ENCODE peak calls at places on chromosomes 7 and 10, in ten cellular contexts. K is body of pancreas; L is nephron progenitor cell; T is neural progenitor cell; J is CD8-positive, alpha-beta T cell; X is brain microvascular endothelial cell; E is WTC11; D is cardiac muscle cell; A is thoracic aorta; C is astrocyte of the spinal cord. R is an unnamed sample.

GRCh38 chr7:81845628-81846259 is 75.9 kb upstream of the HGF start:
- DNase-seq in D (peak; percentile 75), T (no peak), C (no peak), A (no peak), E (no peak), K (no peak), L (peak; percentile 7), J (no peak), X (no peak), R (no peak)

GRCh38 chr7:153430931-153431330 is 621.3 kb upstream of the DPP6 start:
- DNase-seq in E (no peak), K (no peak), L (no peak), T (no peak), J (no peak), D (no peak), A (no peak), C (no peak), X (no peak), R (no peak)

GRCh38 chr7:155566011-155566836 is 19.9 kb upstream of the CNPY1 start:
- DNase-seq in C (no peak), T (no peak), J (no peak), E (no peak), K (no peak), D (no peak), A (no peak), L (no peak), X (no peak), R (no peak)

GRCh38 chr10:13505040-13505680 is 23.7 kb downstream of the BEND7 start:
- DNase-seq in A (no peak), J (no peak), X (no peak), E (no peak), K (no peak), L (no peak), C (no peak), T (no peak), D (peak; percentile 6), R (no peak)

GRCh38 chr10:131907679-131908078 is 6.9 kb downstream of the PPP2R2D start:
- DNase-seq in J (no peak), K (no peak), C (no peak), E (no peak), A (no peak), D (no peak), T (no peak), X (no peak), L (no peak), R (no peak)

GRCh38 chr10:123100030-123100762 is 35.6 kb upstream of the HMX3 start:
- DNase-seq in A (no peak), J (no peak), C (no peak), K (no peak), X (no peak), E (no peak), T (no peak), D (no peak), L (no peak), R (no peak)

GRCh38 chr7:155829796-155830470 is 17.7 kb upstream of the SHH start:
- DNase-seq in D (no peak), A (no peak), C (no peak), X (no peak), L (no peak), T (no peak), K (no peak), E (no peak), J (no peak), R (peak; percentile 60)

GRCh38 chr10:57351076-57351475 is 916.6 kb downstream of the IPMK start:
- DNase-seq in X (no peak), K (no peak), D (no peak), C (no peak), A (no peak), E (no peak), T (no peak), J (no peak), L (no peak), R (no peak)

GRCh38 chr10:79347894-79348639 is 798 bp downstream of the PPIF start:
- DNase-seq in C (peak; percentile 68), D (peak; percentile 85), K (peak; percentile 79), T (peak; percentile 29), E (peak; percentile 46), J (peak; percentile 65), L (peak; percentile 39), A (no peak), X (peak; percentile 51), R (peak; percentile 86)

GRCh38 chr7:11830004-11830403 is 2.0 kb downstream of the THSD7A start:
- DNase-seq in A (no peak), J (no peak), T (no peak), L (no peak), X (no peak), C (no peak), D (no peak), E (no peak), K (no peak), R (no peak)

GRCh38 chr10:59648711-59649201 is 60.9 kb downstream of the SLC16A9 start:
- DNase-seq in T (peak; percentile 52), X (peak; percentile 37), E (no peak), L (no peak), J (no peak), D (peak; percentile 52), A (no peak), C (peak; percentile 14), K (no peak), R (no peak)

GRCh38 chr10:133258066-133258817 is 18.4 kb downstream of the ADAM8 start:
- DNase-seq in D (no peak), K (peak; percentile 78), J (peak; percentile 47), X (no peak), E (no peak), A (no peak), L (no peak), C (no peak), T (no peak), R (peak; percentile 77)

GRCh38 chr7:23458044-23458443 is 12.2 kb downstream of the IGF2BP3 start:
- DNase-seq in X (no peak), A (no peak), D (peak; percentile 23), J (no peak), E (no peak), C (no peak), T (no peak), L (no peak), K (no peak), R (no peak)

GRCh38 chr10:12097791-12098190 is 29.0 kb downstream of the DHTKD1 start:
- DNase-seq in A (no peak), J (no peak), L (no peak), C (no peak), T (no peak), E (no peak), D (no peak), K (no peak), X (peak; percentile 38), R (no peak)

GRCh38 chr7:43954524-43955228 is 28.4 kb downstream of the UBE2D4 start:
- DNase-seq in E (peak; percentile 45), X (peak; percentile 74), K (peak; percentile 38), A (no peak), C (peak; percentile 55), T (peak; percentile 64), J (no peak), L (peak; percentile 10), D (peak; percentile 61), R (no peak)
- TF ChIP-seq CTCF in E (no peak), X (peak; percentile 78), K (peak; percentile 37), A (peak; percentile 15), C (peak; percentile 62), T (peak; percentile 61), J (peak; percentile 16), L (peak; percentile 37), D (peak; percentile 54), R (no peak)

DNA sequence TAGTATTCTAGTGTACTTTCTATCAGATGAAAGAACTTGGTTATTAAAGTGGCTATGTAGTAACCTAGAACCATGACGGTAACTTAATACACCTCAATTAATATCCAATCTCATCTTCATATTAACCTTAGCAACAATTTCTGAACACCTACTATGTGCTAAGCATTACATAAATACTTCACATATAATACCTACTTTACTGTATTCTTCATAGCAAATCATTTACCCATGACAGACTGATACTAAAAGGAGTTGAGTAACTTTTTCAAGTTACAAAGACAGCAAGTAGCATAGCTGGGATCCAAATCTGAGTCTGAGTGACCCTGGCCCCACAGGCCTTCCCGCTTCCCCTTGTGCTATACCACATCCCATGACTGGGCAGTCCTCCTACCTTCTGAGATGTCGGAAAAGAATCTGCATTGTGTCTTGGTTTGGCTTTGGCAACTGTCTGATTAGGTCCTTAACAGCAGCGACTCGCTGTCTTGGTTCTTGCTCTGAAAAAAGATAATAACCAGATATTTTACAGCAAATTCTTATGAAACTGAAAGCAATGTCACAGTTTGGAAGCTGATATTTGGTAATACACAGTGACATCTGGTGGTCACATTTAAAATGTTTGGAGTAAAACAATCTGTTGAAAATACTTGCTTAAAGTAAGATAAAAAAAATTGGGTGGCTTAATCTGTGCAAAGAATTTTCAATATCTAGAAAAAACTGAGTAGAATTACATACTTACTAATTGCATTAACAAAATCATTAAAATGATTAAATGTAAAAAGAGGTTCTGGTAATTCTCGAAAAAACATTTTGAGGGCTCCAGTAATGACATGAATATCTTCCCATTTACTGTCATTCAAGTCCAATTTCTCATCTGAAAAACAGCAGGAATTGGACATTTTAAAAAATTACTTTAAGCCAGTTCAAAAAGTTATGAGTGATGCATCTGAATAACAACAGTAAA is 120.1 kb downstream of the ARHGAP12 start:
- DNase-seq in X (peak; percentile 27), K (peak; percentile 47), E (no peak), L (peak; percentile 1), T (peak; percentile 41), C (peak; percentile 83), J (peak; percentile 4), D (peak; percentile 88), A (no peak), R (no peak)
- TF ChIP-seq CTCF in X (peak; percentile 23), K (peak; percentile 68), E (no peak), L (peak; percentile 59), T (peak; percentile 75), C (peak; percentile 18), J (peak; percentile 64), D (peak; percentile 33), A (peak; percentile 60), R (peak; percentile 50)

DNA sequence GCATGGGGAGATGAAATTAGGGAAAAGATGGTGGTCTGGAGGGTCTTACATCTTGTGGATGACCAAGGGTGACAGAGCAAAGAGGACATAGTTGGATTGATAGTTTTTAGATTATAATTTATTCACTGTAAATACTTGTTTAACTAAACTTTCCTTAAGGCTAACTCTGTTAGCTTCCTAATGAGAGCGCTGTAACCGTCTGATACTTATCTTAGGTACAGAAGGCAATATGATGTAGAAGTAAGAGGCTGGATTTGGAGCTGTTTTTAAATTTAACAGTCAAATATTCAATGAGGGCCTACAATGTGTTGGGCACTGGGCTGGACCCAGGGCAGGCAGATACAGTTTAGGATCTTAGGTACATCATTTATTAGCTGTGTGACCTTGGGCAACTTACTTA is 36.0 kb downstream of the PRKAR2B start:
- DNase-seq in J (no peak), X (no peak), E (no peak), A (no peak), C (no peak), T (no peak), K (no peak), D (no peak), L (no peak), R (no peak)
- TF ChIP-seq CTCF in J (no peak), X (no peak), E (no peak), A (no peak), C (no peak), T (no peak), K (no peak), D (no peak), L (no peak), R (no peak)

DNA sequence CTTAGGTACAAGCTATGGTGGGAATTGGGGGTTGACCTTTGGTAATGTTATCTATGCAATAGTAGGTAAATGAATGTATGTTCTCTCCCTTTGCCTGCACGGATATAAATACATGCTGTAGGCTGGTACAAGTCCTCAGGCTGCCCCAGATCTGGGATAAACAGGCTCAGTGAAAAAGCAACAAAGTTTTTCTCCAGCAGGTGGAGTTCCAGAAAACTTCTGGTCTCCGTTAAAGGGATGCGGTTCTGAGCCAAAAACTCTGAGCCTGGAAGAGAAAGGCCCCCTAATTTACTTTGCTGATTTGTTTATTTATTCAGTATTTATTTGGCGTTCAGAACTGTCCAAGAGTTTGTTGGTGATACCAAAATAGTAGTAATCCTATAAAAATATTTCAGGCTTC is 204.7 kb downstream of the ADRA2A start:
- DNase-seq in X (no peak), K (peak; percentile 30), L (no peak), E (peak; percentile 14), T (peak; percentile 54), C (no peak), D (no peak), A (no peak), J (no peak), R (no peak)
- TF ChIP-seq CTCF in X (no peak), K (peak; percentile 42), L (peak; percentile 43), E (peak; percentile 18), T (peak; percentile 60), C (no peak), D (no peak), A (no peak), J (no peak), R (peak; percentile 25)

R was measured in left lung.